ENCODE peak calls at places on chromosomes 16 and 17, in four cellular contexts. V is IMR-90, F is heart right ventricle, R is left ventricle myocardium inferior. D is an unnamed sample.

GRCh38 chr17:60534010-60534555 is 8.0 kb upstream of the APPBP2 start:
- DNase-seq in R (no peak), F (no peak), V (peak), D (no peak)

GRCh38 chr16:3065742-3066439 is 451 bp downstream of the IL32 start:
- DNase-seq in F (no peak), V (no peak), R (no peak), D (no peak)

GRCh38 chr17:34637548-34638525 is 58.5 kb downstream of the TMEM132E start:
- DNase-seq in V (peak), R (peak), F (peak), D (peak)

GRCh38 chr16:8720080-8720966 is 45.9 kb downstream of the ABAT start:
- DNase-seq in F (no peak), V (no peak), R (no peak), D (no peak)

GRCh38 chr16:30786936-30787612 is at the start of gene ZNF629:
- DNase-seq in R (peak), F (peak), V (peak), D (peak)

GRCh38 chr17:19569785-19570496 is 36.3 kb downstream of the SLC47A1 start:
- DNase-seq in R (no peak), V (no peak), F (no peak), D (no peak)

GRCh38 chr17:60153606-60154355 is 4.0 kb downstream of the CA4 start:
- DNase-seq in F (no peak), R (no peak), V (no peak), D (peak)

GRCh38 chr17:75345514-75346167 is 56.4 kb upstream of the SLC25A19 start:
- DNase-seq in R (no peak), V (no peak), F (no peak), D (no peak)

GRCh38 chr17:76868176-76868668 is at the start of gene MGAT5B:
- DNase-seq in R (peak), V (peak), F (peak), D (peak)

GRCh38 chr17:44599298-44600175 is 42.3 kb downstream of the FZD2 start:
- DNase-seq in F (no peak), V (peak), R (no peak), D (peak)

GRCh38 chr16:48317614-48318013 is 67.6 kb downstream of the SIAH1 start:
- DNase-seq in F (no peak), V (peak), R (no peak), D (peak)

DNA sequence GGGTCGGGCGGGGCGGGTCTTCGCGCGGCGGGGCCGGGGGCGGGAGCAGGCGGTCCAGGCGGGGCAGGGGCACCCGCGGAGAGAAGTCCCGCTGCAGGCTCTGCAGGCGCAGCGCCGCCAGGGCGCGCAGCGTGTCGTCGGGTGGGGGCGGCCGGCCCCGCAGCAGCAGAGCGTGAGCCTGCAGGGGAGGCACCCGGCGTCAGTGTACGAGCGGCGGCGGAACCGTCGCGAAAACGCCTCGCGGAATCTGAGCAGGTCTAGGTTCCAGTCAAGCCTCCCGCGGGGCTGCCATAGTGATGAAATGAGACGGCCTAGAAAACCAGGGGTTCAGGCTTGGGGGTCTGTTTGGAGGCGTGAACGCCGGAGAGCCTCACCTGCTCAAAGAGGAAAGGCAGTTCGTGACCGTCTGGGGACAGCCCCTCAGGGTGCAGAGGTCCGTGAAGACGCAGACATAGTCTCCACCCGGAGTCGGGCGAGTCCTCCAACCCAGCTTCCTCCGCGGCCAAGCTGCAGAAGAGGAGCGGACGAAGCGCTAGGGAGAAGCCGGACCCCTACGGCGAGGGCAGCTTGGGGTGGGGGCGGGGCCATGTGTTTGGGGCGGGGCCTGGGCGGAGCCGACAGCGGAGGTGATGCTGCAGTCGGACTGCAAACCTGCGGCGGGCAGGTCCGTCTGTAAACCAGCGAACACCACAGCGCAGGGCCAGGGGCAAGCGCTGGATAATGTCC is 6.4 kb downstream of the PLEKHH3 start:
- DNase-seq in F (no peak), R (no peak), V (no peak), D (no peak)
- TF ChIP-seq CTCF in F (no peak), R (no peak), V (no peak), D (no peak)

DNA sequence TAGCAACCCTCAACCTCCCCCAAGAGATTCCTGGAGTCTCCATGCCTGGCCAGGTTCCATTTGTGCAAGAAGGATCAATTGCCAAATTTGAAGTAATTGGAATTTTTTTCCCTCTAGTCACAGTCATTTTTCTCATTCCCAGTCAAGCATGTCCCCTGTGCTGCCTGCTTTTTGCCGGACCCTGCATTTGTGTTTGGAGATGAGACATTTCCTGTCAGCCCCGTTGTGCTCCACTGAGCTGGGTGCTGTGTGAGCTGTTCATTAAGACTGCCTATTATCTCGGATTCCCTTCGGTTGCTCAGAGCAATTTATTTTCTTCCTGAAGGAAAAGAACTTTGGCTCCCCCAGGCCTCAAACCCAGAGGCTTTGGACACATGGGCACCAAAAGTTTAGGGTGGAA is 201.0 kb upstream of the NLRP1 start:
- DNase-seq in V (peak), F (no peak), R (no peak), D (peak)
- H3K4me3 ChIP-seq in V (no peak), F (no peak), R (no peak), D (no peak)

GRCh38 chr17:9982159-9982558 is 77.1 kb upstream of the RCVRN start:
- DNase-seq in F (no peak), V (no peak), R (no peak), D (no peak)
- TF ChIP-seq CTCF in F (peak), V (peak), R (peak), D (peak)

DNA sequence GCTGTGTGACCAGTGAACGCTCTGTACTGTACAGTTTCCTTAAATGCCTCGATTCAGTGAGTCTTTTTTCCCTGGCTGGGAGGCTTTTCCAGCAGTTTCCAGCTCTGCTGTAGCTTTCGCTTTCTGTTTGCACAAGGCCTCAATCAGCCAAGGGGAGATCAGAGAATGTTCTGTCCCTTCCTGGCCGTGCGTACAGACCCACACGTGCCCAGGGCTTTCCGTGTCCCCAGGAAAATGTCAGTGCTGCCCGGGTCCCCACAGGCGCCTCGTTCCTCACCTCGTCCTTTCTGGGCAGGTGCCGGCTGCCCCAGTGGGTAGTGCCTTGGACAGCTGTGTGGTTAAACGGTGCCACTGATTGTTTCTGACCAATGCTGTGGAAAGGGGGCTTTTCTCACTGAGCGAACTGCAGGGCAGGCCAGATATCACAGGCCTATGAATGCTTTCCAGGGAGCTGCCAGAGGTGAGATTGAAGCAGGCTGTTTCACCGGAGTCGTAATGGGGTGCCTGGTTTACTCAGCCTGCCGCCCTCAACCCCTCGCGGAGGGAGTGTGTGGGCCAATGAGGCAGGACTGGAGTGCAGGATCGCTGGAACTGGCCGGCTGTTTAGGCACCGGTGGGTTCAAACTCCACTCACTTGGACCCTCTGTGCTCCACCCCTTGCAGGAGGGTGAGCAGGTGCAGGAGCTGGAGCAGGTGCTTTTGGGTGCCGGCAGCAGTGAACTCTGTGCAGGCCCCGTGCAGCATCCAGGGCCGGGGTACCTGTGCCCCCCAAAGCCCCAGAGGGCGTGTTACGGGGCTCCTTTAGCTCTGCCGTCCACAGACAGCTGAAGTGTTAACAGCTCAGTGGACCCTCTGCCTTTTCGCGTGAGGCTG is 44.4 kb downstream of the ZNF778 start:
- DNase-seq in V (peak), F (no peak), R (no peak), D (peak)
- H3K4me3 ChIP-seq in V (no peak), F (no peak), R (peak), D (no peak)

GRCh38 chr17:80899402-80900268 is 92.0 kb upstream of the CHMP6 start:
- DNase-seq in F (no peak), R (no peak), V (peak), D (no peak)
- TF ChIP-seq CTCF in F (peak), R (peak), V (peak), D (peak)

DNA sequence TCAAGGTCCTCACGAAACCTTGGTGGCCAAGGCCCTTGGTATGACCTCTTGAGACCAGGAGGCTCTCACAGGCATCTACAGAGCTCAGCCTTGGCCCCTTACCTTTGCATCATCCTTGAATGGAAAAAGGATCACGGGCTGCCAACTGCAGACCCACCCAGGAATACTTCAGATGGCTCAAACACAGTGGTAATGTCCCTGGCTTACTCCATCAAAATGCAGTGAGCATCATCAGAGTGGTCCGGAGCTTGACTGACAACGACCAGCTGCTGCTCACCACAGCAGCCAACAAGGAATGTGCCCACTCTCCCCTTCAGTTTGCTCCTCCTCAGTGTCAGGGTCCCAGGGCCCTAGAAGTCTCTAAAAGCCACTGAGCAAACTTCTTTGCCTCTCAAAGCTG is 17.6 kb upstream of the MYH3 start:
- DNase-seq in V (no peak), R (no peak), F (no peak), D (no peak)
- H3K4me3 ChIP-seq in V (no peak), R (no peak), F (no peak), D (no peak)

DNA sequence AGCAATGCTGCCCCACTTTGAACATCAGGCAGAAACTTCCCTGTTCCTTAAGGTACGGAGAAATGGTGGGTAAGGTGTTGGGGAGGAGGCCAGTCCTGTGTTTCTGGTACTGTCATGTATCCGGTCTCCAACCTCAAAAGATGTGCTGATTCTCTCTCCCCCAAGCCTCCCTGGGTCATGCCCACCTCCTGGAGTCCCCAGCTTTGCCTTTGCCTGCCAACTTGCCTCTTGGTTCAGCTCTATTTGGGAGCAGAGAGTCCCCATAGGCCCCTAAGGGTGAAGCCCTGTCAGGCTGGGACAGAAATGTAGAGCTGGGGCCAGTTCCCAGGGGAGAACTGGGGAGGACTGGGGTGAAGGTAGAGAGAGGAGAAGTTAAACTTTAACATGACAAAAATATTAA is 1.6 kb upstream of the TBX21 start:
- DNase-seq in V (no peak), F (no peak), R (no peak), D (no peak)
- TF ChIP-seq CTCF in V (no peak), F (no peak), R (no peak), D (no peak)

D was measured in AG10803.